ENCODE peak calls at places on chromosomes 13 and 19, in six cellular contexts. One of them, this sample, is unnamed. For H3K36me3, the result is how much of the 10 kb centered on the place peaks cover.

GRCh38 chr19:55258476-55258827 is 365 bp downstream of the PPP6R1 start:
- DNase-seq in GM06990: no peak
- DNase-seq in aorta: no peak
- DNase-seq in right atrium auricular region: no peak
- DNase-seq in endodermal cell: no peak
- DNase-seq in lung: no peak
- DNase-seq in this sample: no peak

GRCh38 chr19:5170329-5170745 is 170.3 kb downstream of the PTPRS start:
- DNase-seq in lung: peak
- DNase-seq in aorta: no peak
- DNase-seq in right atrium auricular region: no peak
- DNase-seq in GM06990: peak
- DNase-seq in endodermal cell: peak
- DNase-seq in this sample: no peak

GRCh38 chr13:52706074-52706473 is 33.5 kb downstream of the CNMD start:
- DNase-seq in aorta: no peak
- DNase-seq in lung: no peak
- DNase-seq in endodermal cell: no peak
- DNase-seq in right atrium auricular region: no peak
- DNase-seq in GM06990: no peak
- DNase-seq in this sample: no peak

GRCh38 chr19:17415107-17415506 is 4.7 kb upstream of the MVB12A start:
- DNase-seq in lung: no peak
- DNase-seq in aorta: no peak
- DNase-seq in right atrium auricular region: no peak
- DNase-seq in GM06990: no peak
- DNase-seq in endodermal cell: peak
- DNase-seq in this sample: no peak

GRCh38 chr13:27770809-27771208 is 21.5 kb upstream of the GSX1 start:
- DNase-seq in right atrium auricular region: no peak
- DNase-seq in aorta: no peak
- DNase-seq in endodermal cell: peak
- DNase-seq in GM06990: no peak
- DNase-seq in lung: no peak
- DNase-seq in this sample: peak

GRCh38 chr13:60265566-60265965 is 101.8 kb upstream of the DIAPH3 start:
- DNase-seq in aorta: no peak
- DNase-seq in GM06990: no peak
- DNase-seq in lung: no peak
- DNase-seq in endodermal cell: no peak
- DNase-seq in right atrium auricular region: no peak
- DNase-seq in this sample: no peak

GRCh38 chr13:50268500-50268899 is 253.3 kb downstream of the KCNRG start:
- DNase-seq in aorta: no peak
- DNase-seq in right atrium auricular region: no peak
- DNase-seq in endodermal cell: no peak
- DNase-seq in GM06990: no peak
- DNase-seq in lung: no peak
- DNase-seq in this sample: no peak

GRCh38 chr19:58034476-58034790 is 608 bp downstream of the ZSCAN1 start:
- DNase-seq in lung: no peak
- DNase-seq in right atrium auricular region: no peak
- DNase-seq in endodermal cell: peak
- DNase-seq in GM06990: no peak
- DNase-seq in aorta: no peak
- DNase-seq in this sample: no peak

GRCh38 chr13:86906458-86906857 is 764.7 kb upstream of the SLITRK5 start:
- DNase-seq in GM06990: no peak
- DNase-seq in right atrium auricular region: no peak
- DNase-seq in endodermal cell: no peak
- DNase-seq in aorta: no peak
- DNase-seq in lung: no peak
- DNase-seq in this sample: no peak

GRCh38 chr19:18433039-18433691 is 4.8 kb downstream of the ISYNA1 start:
- DNase-seq in GM06990: peak
- DNase-seq in lung: no peak
- DNase-seq in aorta: no peak
- DNase-seq in endodermal cell: peak
- DNase-seq in right atrium auricular region: no peak
- DNase-seq in this sample: no peak

GRCh38 chr13:67023088-67023893 is 206.8 kb downstream of the PCDH9 start:
- DNase-seq in lung: peak
- DNase-seq in GM06990: no peak
- DNase-seq in endodermal cell: no peak
- DNase-seq in right atrium auricular region: no peak
- DNase-seq in aorta: no peak
- DNase-seq in this sample: no peak

GRCh38 chr13:79338343-79338742 is 67.7 kb downstream of the RBM26 start:
- DNase-seq in right atrium auricular region: no peak
- DNase-seq in lung: no peak
- DNase-seq in endodermal cell: no peak
- DNase-seq in GM06990: no peak
- DNase-seq in aorta: no peak
- DNase-seq in this sample: no peak

GRCh38 chr19:23774156-23774971 is 15.7 kb upstream of the ZNF681 start:
- DNase-seq in right atrium auricular region: peak
- DNase-seq in aorta: no peak
- DNase-seq in GM06990: no peak
- DNase-seq in endodermal cell: no peak
- DNase-seq in lung: no peak
- DNase-seq in this sample: no peak

GRCh38 chr13:46476174-46476573 is 76.8 kb upstream of the LRCH1 start:
- DNase-seq in right atrium auricular region: no peak
- DNase-seq in endodermal cell: no peak
- DNase-seq in lung: no peak
- DNase-seq in GM06990: no peak
- DNase-seq in aorta: no peak
- DNase-seq in this sample: no peak

GRCh38 chr13:107864543-107865460 is 350.5 kb downstream of the LIG4 start:
- DNase-seq in lung: no peak
- DNase-seq in aorta: no peak
- DNase-seq in right atrium auricular region: no peak
- DNase-seq in endodermal cell: peak
- DNase-seq in GM06990: no peak
- DNase-seq in this sample: no peak

DNA sequence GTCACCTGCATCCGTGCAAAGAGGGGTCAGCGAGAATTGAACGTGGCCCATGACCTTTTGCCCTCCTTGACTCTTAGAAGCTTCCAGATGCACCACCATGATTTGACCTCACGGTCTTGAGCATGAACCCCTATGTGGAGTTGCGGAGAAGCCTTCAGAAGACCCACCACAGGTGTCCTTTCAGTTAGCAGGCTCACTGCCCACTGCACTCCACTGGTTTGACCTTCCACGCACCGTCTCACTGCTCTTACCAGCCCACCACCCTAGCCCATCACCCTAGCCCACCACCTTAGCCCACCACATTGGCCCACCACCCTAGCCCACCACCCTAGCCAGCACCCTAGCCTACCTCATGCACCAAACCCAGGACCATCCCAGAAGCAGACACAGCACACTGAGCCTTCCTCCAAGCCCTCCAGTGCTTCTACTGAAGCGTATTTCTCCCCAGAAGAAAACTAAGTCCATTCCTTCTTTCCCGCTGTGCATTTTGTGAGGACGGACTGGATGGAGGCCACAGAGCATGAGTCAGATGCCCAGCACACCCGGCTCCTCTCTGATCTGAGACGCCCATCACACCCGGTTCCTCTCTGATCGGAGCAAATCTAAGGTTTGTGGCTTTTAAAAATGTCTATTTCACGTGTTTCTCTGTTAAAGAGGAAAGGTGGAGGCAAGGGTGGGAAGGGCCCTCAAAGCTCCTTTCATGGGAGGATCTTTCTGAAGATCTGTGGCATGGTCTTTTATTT is 45.8 kb downstream of the SOX1 start:
- DNase-seq in endodermal cell: peak
- DNase-seq in GM06990: no peak
- DNase-seq in aorta: no peak
- DNase-seq in right atrium auricular region: no peak
- DNase-seq in lung: no peak
- DNase-seq in this sample: no peak
- H3K36me3 ChIP-seq in endodermal cell: under half
- H3K36me3 ChIP-seq in GM06990: under half
- H3K36me3 ChIP-seq in aorta: under half
- H3K36me3 ChIP-seq in right atrium auricular region: under half
- H3K36me3 ChIP-seq in lung: under half
- H3K36me3 ChIP-seq in this sample: under half

GRCh38 chr19:52948025-52948770 is 14.5 kb downstream of the ZNF816 start:
- DNase-seq in endodermal cell: no peak
- DNase-seq in lung: no peak
- DNase-seq in right atrium auricular region: no peak
- DNase-seq in aorta: no peak
- DNase-seq in GM06990: no peak
- DNase-seq in this sample: no peak

GRCh38 chr19:52946322-52947310 is 16.1 kb downstream of the ZNF816 start:
- DNase-seq in right atrium auricular region: no peak
- DNase-seq in GM06990: no peak
- DNase-seq in endodermal cell: peak
- DNase-seq in aorta: no peak
- DNase-seq in lung: peak
- DNase-seq in this sample: no peak

GRCh38 chr19:52945652-52946321 is 16.9 kb downstream of the ZNF816 start:
- DNase-seq in lung: no peak
- DNase-seq in GM06990: no peak
- DNase-seq in aorta: no peak
- DNase-seq in endodermal cell: peak
- DNase-seq in right atrium auricular region: no peak
- DNase-seq in this sample: no peak

GRCh38 chr19:52943884-52944643 is 18.6 kb downstream of the ZNF816 start:
- DNase-seq in aorta: no peak
- DNase-seq in GM06990: no peak
- DNase-seq in right atrium auricular region: no peak
- DNase-seq in endodermal cell: peak
- DNase-seq in lung: no peak
- DNase-seq in this sample: no peak

DNA sequence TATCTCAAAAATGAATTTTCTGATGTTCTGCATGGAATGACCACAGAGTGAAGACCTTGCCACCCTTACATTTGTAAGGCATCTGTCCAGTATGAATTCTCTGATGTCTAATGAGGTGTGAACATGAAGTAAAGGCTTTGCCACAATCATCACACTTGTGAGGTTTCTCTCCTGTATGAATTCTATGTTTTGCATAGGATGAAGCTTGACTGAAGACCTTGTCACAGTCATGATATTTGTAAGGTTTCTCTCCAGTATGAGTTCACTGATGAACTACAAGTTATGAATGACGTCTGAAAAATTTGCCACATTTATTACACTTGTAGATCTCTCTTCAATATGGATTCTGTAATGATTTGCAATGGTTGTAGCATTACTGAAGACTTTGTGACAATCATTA is 13.3 kb downstream of the ZNF816 start:
- DNase-seq in lung: no peak
- DNase-seq in right atrium auricular region: no peak
- DNase-seq in aorta: no peak
- DNase-seq in GM06990: no peak
- DNase-seq in endodermal cell: no peak
- DNase-seq in this sample: no peak
- H3K36me3 ChIP-seq in lung: under half
- H3K36me3 ChIP-seq in right atrium auricular region: under half
- H3K36me3 ChIP-seq in aorta: under half
- H3K36me3 ChIP-seq in GM06990: under half
- H3K36me3 ChIP-seq in endodermal cell: half or more
- H3K36me3 ChIP-seq in this sample: under half

DNA sequence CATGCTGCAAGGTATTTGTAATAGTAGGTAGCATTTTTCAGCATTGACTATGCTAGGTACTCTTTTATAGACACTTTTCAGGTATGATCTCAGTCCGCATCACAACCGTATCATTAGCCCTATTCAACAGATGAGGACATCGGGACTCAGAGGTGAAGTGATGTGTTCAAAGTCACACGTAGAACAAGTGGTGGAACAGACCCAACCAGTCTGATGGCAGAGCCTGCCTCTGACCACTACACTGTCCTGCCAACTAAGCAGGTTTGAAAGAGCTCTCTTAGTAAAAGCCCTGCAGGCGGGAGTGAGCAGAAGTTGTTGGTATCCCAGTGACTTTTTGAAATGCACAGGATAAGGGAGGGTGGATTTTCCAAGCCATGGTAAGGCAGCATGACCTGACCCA is 20.2 kb downstream of the PAF1 start:
- DNase-seq in right atrium auricular region: no peak
- DNase-seq in aorta: no peak
- DNase-seq in GM06990: no peak
- DNase-seq in lung: no peak
- DNase-seq in endodermal cell: no peak
- DNase-seq in this sample: no peak
- H3K36me3 ChIP-seq in right atrium auricular region: under half
- H3K36me3 ChIP-seq in aorta: under half
- H3K36me3 ChIP-seq in GM06990: under half
- H3K36me3 ChIP-seq in lung: under half
- H3K36me3 ChIP-seq in endodermal cell: half or more
- H3K36me3 ChIP-seq in this sample: half or more

GRCh38 chr19:52660981-52661380 is 22.8 kb upstream of the ZNF83 start:
- DNase-seq in GM06990: no peak
- DNase-seq in lung: no peak
- DNase-seq in endodermal cell: no peak
- DNase-seq in aorta: no peak
- DNase-seq in right atrium auricular region: no peak
- DNase-seq in this sample: no peak
- H3K36me3 ChIP-seq in GM06990: under half
- H3K36me3 ChIP-seq in lung: under half
- H3K36me3 ChIP-seq in endodermal cell: half or more
- H3K36me3 ChIP-seq in aorta: under half
- H3K36me3 ChIP-seq in right atrium auricular region: under half
- H3K36me3 ChIP-seq in this sample: under half

DNA sequence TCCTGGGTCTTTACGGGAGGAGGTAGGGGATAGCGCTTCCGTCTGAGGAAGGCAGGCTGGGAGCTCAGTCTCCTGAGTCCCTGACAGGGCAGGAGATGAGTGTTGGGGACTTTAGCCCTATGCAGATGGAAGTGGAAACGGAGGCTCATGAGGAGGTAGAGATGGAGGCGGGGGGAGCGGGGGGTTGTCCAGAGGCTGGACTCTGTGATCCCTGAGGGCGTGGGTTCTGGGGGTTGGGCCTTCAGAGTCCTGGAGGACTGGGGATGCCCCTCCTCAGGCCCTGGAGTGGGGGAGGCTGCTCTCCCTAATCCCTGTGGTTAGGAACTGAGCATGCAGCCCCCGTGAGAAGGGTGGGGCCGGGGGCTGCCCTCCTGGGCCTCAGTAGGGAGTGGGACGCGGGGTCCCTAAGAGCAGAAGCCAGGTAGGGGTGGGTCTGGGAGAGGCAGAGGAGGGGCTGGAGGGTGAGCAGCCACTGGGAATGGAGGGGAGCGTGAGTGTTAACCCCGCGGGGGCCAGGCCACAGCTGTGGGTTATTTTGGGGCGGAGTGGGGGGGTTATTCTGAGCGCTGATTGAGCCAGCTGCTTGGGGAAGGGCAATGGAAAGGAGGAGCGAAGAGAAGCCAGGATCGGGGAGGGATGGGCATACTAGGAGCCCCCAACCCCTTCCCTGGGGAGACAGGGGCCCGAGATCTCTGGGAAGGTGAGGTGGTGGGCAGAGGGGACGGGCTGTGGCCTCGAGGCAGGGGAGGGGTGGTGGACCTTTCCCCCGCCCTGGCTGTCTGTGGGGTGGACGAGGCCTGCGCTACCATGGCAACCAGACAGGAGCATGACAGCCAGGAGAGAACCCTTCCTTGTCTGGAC is 2.8 kb downstream of the GRIN2D start:
- DNase-seq in right atrium auricular region: no peak
- DNase-seq in lung: no peak
- DNase-seq in aorta: no peak
- DNase-seq in GM06990: no peak
- DNase-seq in endodermal cell: no peak
- DNase-seq in this sample: no peak
- H3K36me3 ChIP-seq in right atrium auricular region: under half
- H3K36me3 ChIP-seq in lung: under half
- H3K36me3 ChIP-seq in aorta: under half
- H3K36me3 ChIP-seq in GM06990: under half
- H3K36me3 ChIP-seq in endodermal cell: under half
- H3K36me3 ChIP-seq in this sample: under half